ENCODE peak calls at places on chromosomes 1 and 21, in four cellular contexts. H, K, O and L are unnamed samples.

GRCh38 chr1:42747125-42747524 is 7.1 kb upstream of the CLDN19 start:
- DNase-seq in H (no peak), K (no peak), O (no peak), L (no peak)

GRCh38 chr21:46518983-46519583 is 60.4 kb downstream of the DIP2A start:
- DNase-seq in H (no peak), K (no peak), O (no peak), L (no peak)

GRCh38 chr1:26281971-26282693 is 2.2 kb downstream of the SH3BGRL3 start:
- DNase-seq in H (no peak), K (peak), O (peak), L (no peak)

GRCh38 chr1:89607888-89608626 is 24.9 kb upstream of the LRRC8C start:
- DNase-seq in H (no peak), K (no peak), O (no peak), L (no peak)

GRCh38 chr1:162627662-162628296 is 4.5 kb upstream of the DDR2 start:
- DNase-seq in H (no peak), K (no peak), O (no peak), L (no peak)

GRCh38 chr1:31397360-31398095 is 15.5 kb upstream of the SERINC2 start:
- DNase-seq in H (no peak), K (no peak), O (no peak), L (no peak)

GRCh38 chr1:223304931-223305330 is 59.0 kb downstream of the SUSD4 start:
- DNase-seq in H (no peak), K (no peak), O (no peak), L (no peak)

GRCh38 chr1:184889902-184890301 is 84.4 kb downstream of the NIBAN1 start:
- DNase-seq in H (no peak), K (no peak), O (no peak), L (no peak)

GRCh38 chr1:91804546-91805023 is 81.4 kb downstream of the TGFBR3 start:
- DNase-seq in H (no peak), K (no peak), O (no peak), L (no peak)

GRCh38 chr1:215113776-215114153 is 31.2 kb downstream of the KCNK2 start:
- DNase-seq in H (no peak), K (no peak), O (no peak), L (no peak)

GRCh38 chr1:221777434-221778072 is 35.7 kb upstream of the DUSP10 start:
- DNase-seq in H (no peak), K (no peak), O (no peak), L (no peak)

GRCh38 chr1:20454004-20454403 is 32.0 kb downstream of the CAMK2N1 start:
- DNase-seq in H (no peak), K (no peak), O (no peak), L (no peak)

GRCh38 chr1:5473268-5473667 is 519.0 kb downstream of the NPHP4 start:
- DNase-seq in H (no peak), K (no peak), O (no peak), L (no peak)

GRCh38 chr21:15034126-15034848 is 30.5 kb downstream of the NRIP1 start:
- DNase-seq in H (no peak), K (no peak), O (no peak), L (no peak)

GRCh38 chr1:202155478-202156021 is 4.9 kb downstream of the PTPN7 start:
- DNase-seq in H (no peak), K (no peak), O (peak), L (peak)

GRCh38 chr1:15424146-15424667 is 14.0 kb upstream of the CTRC start:
- DNase-seq in H (no peak), K (no peak), O (no peak), L (no peak)

GRCh38 chr1:12001996-12002493 is 17.3 kb upstream of the MIIP start:
- DNase-seq in H (no peak), K (no peak), O (no peak), L (no peak)

GRCh38 chr1:59511476-59512465 is 214.9 kb downstream of the FGGY start:
- DNase-seq in H (no peak), K (peak), O (no peak), L (no peak)

GRCh38 chr1:111707906-111708305 is 31.3 kb downstream of the INKA2 start:
- DNase-seq in H (no peak), K (no peak), O (no peak), L (no peak)

GRCh38 chr1:23525558-23526174 is 5.4 kb downstream of the E2F2 start:
- DNase-seq in H (no peak), K (no peak), O (no peak), L (no peak)

GRCh38 chr21:45618287-45618686 is 25.2 kb upstream of the PCBP3 start:
- DNase-seq in H (peak), K (no peak), O (no peak), L (peak)

GRCh38 chr21:26077523-26077922 is 93.0 kb downstream of the APP start:
- DNase-seq in H (no peak), K (no peak), O (no peak), L (no peak)

GRCh38 chr1:230317823-230318819 is 108.0 kb downstream of the PGBD5 start:
- DNase-seq in H (peak), K (no peak), O (peak), L (peak)

GRCh38 chr1:94383966-94384408 is 34.2 kb upstream of the ABCD3 start:
- DNase-seq in H (no peak), K (no peak), O (no peak), L (no peak)

DNA sequence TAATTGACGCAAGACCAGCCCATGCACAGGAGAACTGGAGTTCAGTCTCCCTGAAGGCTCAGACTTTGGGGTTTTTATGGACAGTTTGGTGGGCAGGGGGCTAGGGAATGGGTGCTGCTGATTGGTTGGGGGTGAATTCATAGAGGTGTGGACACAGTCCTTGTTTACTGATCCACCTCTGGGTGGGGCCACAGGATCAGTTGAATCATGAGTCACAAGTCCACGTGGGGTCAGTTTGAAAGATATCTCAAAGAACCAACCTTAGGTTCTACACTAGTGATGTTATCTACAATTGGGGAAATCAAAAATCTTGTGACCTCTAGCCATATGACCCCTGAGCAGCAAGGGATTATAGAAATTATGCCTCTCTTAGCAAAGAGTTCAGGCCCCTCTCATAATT is 127.9 kb upstream of the L1TD1 start:
- DNase-seq in H (no peak), K (no peak), O (no peak), L (no peak)
- H3K4me3 ChIP-seq in H (no peak), K (no peak), O (no peak), L (no peak)

GRCh38 chr1:85351202-85351828 is 74.9 kb upstream of the BCL10 start:
- DNase-seq in H (no peak), K (no peak), O (no peak), L (no peak)

GRCh38 chr1:85344256-85344694 is 67.8 kb upstream of the BCL10 start:
- DNase-seq in H (no peak), K (no peak), O (no peak), L (no peak)

GRCh38 chr1:85352055-85352454 is 75.6 kb upstream of the BCL10 start:
- DNase-seq in H (no peak), K (no peak), O (no peak), L (no peak)

GRCh38 chr1:85349224-85349623 is 72.8 kb upstream of the BCL10 start:
- DNase-seq in H (no peak), K (no peak), O (no peak), L (no peak)

DNA sequence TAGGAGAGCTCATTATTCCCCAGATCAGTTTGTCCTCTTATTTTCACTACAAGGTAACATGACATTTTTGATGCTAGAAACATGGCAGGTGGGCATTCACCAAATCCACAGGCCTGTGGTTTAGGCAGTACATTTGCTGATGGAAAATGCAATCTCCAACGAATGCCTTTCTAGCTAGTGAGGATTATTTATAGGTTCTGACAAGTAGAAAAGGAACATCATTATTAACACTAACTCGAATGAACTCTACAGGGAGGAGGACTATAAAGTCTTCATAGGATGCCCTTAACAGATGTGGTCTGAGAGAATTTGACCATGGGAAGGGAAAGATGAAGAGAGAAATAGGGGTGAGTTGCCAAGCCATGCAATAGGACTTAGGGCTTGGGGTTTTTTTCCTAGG is 71.5 kb upstream of the BCL10 start:
- DNase-seq in H (no peak), K (no peak), O (no peak), L (no peak)
- H3K27ac ChIP-seq in H (no peak), K (no peak), O (no peak), L (no peak)

DNA sequence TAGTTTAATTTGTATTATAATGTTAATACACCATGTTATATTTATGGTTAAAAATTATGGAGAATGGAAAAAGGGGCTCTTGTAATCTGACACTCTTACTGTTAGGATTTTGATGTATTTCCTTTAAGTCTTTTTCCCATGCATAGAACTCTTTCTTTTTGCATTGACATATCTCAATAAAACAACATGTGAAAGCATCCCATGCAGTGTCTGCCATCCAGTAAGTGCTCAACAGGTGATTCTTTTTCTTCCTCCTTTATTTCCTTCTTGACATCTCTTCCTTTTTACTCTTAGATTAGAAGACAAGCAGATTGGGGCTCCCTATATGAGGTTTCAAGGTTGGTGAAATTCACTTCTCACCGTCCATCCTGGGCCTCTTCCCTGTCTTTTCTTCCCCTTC is 2.8 kb downstream of the NEXN start:
- DNase-seq in H (no peak), K (no peak), O (no peak), L (no peak)
- H3K4me3 ChIP-seq in H (no peak), K (no peak), O (peak), L (peak)

GRCh38 chr1:78854556-78854955 is 152.0 kb downstream of the ADGRL4 start:
- DNase-seq in H (no peak), K (no peak), O (no peak), L (no peak)

GRCh38 chr1:78856096-78856495 is 150.4 kb downstream of the ADGRL4 start:
- DNase-seq in H (no peak), K (no peak), O (no peak), L (no peak)

DNA sequence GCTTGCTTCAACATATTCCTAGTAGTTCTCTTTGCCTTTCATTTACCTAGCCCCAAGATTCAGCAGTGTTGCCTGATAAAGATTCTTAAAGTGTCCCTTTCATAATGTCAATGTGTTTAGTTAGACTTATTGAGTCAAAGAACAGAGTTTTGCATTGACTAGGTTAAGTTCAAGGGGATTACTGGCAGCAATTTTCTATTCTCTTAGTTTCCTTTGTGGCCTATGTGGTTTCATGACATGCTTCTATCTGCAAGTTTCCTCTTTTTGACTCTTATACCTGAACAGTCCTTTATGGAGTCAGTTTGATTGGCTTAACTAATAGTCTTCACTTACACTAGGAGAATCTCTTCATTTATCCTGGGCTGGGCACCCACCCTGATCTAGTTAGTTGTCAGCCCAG is 151.3 kb downstream of the ADGRL4 start:
- DNase-seq in H (no peak), K (no peak), O (no peak), L (no peak)
- H3K27ac ChIP-seq in H (no peak), K (no peak), O (no peak), L (no peak)

DNA sequence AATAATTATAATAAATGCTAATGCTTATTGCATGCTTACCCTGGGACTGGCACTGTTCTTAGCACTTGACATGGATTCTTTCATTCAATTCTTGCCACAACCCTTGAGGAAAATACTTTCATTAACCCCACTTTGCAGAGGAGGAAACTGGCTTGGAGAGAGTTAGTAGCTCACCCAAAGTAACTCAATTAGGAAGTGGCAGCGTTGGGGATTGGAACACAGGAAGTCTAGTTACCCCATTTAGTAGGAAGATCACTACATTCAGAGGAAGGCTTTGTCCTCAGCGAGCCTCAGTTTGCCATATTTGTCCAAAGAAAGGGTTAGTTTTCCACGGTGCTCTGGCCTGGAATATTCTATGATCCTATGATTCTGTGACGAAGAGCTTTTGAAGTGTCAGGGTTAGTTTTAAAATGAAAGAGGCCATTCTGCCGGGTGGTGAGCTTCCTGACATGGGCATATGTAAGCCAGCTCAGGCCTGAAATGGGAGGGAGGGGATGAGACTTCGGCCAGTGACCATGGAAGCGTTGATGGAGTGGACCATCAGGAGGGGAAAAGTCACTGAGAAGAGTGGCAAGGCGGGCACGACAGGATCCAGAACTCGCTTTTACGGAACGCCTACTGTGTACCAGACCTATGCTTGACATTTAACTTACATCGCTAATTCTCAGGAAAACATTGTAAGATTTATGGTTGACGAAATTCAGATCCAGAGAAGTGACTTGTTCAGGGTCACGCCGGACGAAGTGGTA is 28.2 kb upstream of the EPB41 start:
- DNase-seq in H (no peak), K (no peak), O (no peak), L (no peak)
- H3K4me3 ChIP-seq in H (peak), K (peak), O (peak), L (no peak)

DNA sequence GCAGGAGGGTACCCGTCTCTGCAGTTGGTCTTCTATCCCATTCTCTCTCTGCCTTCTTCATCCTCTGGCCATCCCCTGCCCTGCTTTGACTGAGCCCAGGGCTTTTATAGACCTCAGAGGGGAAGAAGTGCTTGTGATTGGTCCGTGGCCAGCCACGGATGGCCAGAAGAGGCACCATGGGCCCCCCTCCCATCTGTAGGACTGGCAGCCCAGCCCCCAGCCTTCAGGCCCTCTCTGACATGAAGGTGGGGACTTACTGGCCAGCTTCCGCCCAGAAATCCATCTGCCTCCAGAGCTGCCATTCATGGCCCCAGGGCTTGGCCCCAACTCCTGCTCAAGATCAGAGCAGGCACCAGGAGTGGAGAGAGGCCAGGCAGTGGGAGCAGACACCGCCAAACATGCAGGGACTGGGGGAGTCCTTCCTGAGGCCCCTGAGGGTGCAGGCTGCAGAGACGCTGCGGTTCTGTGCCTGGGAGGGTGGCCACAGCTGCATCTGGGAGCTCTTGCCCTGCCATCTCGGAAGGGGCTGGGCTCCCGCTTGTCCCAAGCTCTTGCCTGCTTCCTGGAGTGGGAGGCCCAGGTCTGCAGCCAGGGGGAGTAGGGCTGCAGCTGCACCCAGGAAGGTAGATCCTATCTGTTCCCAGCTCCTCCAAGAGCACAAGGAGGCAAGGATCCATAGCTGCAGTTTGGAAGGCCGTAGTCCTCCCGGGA is 698.6 kb upstream of the B3GALT2 start:
- DNase-seq in H (no peak), K (no peak), O (no peak), L (no peak)
- H3K27ac ChIP-seq in H (no peak), K (no peak), O (no peak), L (no peak)

DNA sequence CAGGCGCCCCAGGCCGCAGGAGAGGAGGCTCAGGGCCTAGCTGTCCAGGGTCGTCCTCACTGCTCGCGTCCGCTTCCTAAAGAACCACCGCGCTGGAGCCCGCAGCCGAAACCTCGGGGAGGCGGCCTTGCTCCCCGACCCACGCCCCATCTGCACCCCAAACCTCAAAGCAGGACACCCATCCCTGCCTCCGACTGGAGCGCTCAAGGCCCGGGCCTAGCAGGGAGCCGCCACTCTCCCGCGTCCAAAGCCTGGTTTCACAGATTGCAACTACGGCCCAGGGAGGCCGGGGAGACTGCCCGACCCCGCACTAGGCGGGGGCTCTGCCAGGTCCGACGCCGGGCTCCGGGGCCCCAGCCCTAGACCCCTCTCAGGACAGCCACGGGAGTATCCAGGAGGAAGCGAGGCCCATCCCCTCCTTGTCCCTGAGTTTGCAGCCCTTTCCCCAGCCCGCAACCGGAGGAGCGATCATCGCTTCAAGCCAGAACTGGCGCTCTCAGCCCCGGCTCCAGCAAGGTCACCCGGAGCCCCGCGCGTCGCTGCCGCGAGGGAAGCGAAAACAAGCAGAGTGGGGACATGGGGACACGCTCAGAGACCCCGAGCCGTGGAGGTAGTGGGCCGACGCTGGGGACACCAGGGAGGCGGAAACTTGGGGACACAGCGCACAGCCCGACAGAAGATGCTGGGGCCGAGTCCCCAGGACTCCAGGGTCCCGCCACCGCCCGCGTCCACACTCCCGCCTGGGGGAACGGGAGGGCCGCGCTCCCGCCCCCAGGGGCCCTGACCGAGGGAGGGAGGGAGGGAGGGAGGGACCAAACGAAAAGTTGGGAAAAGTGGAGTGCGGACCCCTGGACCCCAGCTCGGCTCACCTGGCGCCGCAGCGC is 474 bp downstream of the TMEM200B start:
- DNase-seq in H (no peak), K (peak), O (peak), L (peak)
- H3K4me3 ChIP-seq in H (peak), K (peak), O (peak), L (peak)

GRCh38 chr1:204335533-204335932 is 24.2 kb downstream of the PLEKHA6 start:
- DNase-seq in H (no peak), K (no peak), O (no peak), L (no peak)
- H3K27ac ChIP-seq in H (no peak), K (no peak), O (no peak), L (no peak)